ENCODE peak calls at places on chromosomes 7 and 10, in seven cellular contexts. I, E, N, Y, U, Q and W are unnamed samples.

GRCh38 chr10:28991738-28992270 is 297.1 kb upstream of the LYZL1 start:
- DNase-seq in U (no peak), E (peak; percentile 68), Q (peak; percentile 83), Y (peak; percentile 14), N (no peak), I (peak; percentile 27), W (peak; percentile 20)

GRCh38 chr10:86160890-86161585 is 205.6 kb downstream of the GRID1 start:
- DNase-seq in Y (no peak), N (no peak), U (no peak), E (no peak), Q (no peak), I (no peak), W (no peak)

GRCh38 chr10:117277675-117278074 is 36.8 kb downstream of the SLC18A2 start:
- DNase-seq in Y (no peak), E (no peak), N (no peak), I (no peak), U (no peak), Q (no peak), W (no peak)

GRCh38 chr10:69428138-69428537 is 11.4 kb upstream of the TACR2 start:
- DNase-seq in U (no peak), I (no peak), Q (no peak), E (no peak), N (no peak), Y (no peak), W (no peak)

GRCh38 chr10:24357344-24358021 is 148.5 kb downstream of the KIAA1217 start:
- DNase-seq in I (no peak), E (no peak), U (no peak), Y (no peak), N (no peak), Q (peak; percentile 58), W (no peak)

GRCh38 chr10:129345763-129346162 is 121.3 kb upstream of the MGMT start:
- DNase-seq in Q (no peak), U (no peak), N (no peak), Y (no peak), I (no peak), E (no peak), W (no peak)

GRCh38 chr10:13727574-13727973 is 140.8 kb downstream of the PRPF18 start:
- DNase-seq in Y (no peak), N (no peak), Q (no peak), I (no peak), U (no peak), E (no peak), W (no peak)

GRCh38 chr10:121326905-121327304 is 271.3 kb downstream of the FGFR2 start:
- DNase-seq in U (no peak), I (no peak), Q (no peak), E (no peak), N (no peak), Y (no peak), W (no peak)

GRCh38 chr10:72525277-72525676 is 100.6 kb downstream of the MICU1 start:
- DNase-seq in N (no peak), Y (no peak), I (no peak), Q (peak; percentile 43), U (no peak), E (no peak), W (no peak)

GRCh38 chr10:91843083-91843482 is 44.9 kb downstream of the TNKS2 start:
- DNase-seq in Q (no peak), N (no peak), E (no peak), Y (peak; percentile 16), I (no peak), U (no peak), W (no peak)

GRCh38 chr10:123417414-123417813 is 248.7 kb upstream of the GPR26 start:
- DNase-seq in N (no peak), U (no peak), I (no peak), E (no peak), Y (no peak), Q (no peak), W (no peak)

GRCh38 chr7:27872281-27873005 is 132.5 kb downstream of the TAX1BP1 start:
- DNase-seq in U (no peak), E (no peak), N (no peak), I (no peak), Q (no peak), Y (no peak), W (no peak)

GRCh38 chr10:80382989-80383388 is 25.4 kb upstream of the PRXL2A start:
- DNase-seq in I (peak; percentile 48), U (no peak), E (peak; percentile 55), Y (peak; percentile 58), N (no peak), Q (peak; percentile 8), W (peak; percentile 61)

GRCh38 chr7:152522551-152522950 is 86.7 kb upstream of the KMT2C start:
- DNase-seq in E (no peak), U (no peak), Y (no peak), Q (peak; percentile 55), N (peak; percentile 26), I (no peak), W (no peak)

GRCh38 chr7:157664034-157664433 is 327.2 kb downstream of the DNAJB6 start:
- DNase-seq in I (no peak), Q (no peak), Y (no peak), E (no peak), U (no peak), N (no peak), W (no peak)

GRCh38 chr7:108045154-108045553 is 42.2 kb upstream of the LAMB1 start:
- DNase-seq in I (no peak), Q (peak; percentile 90), N (no peak), Y (no peak), E (no peak), U (no peak), W (no peak)

GRCh38 chr7:25075459-25075858 is 49.6 kb downstream of the CYCS start:
- DNase-seq in N (no peak), E (no peak), Q (no peak), U (no peak), I (no peak), Y (no peak), W (no peak)

GRCh38 chr7:34523233-34523918 is 134.6 kb upstream of the NPSR1 start:
- DNase-seq in Y (no peak), N (no peak), I (no peak), Q (peak; percentile 20), U (no peak), E (no peak), W (no peak)

GRCh38 chr10:120477006-120477722 is 20.1 kb downstream of the PLPP4 start:
- DNase-seq in Y (no peak), I (no peak), Q (peak; percentile 93), N (no peak), U (peak; percentile 4), E (no peak), W (no peak)

GRCh38 chr10:76297787-76298281 is 866.4 kb downstream of the LRMDA start:
- DNase-seq in U (no peak), E (no peak), Y (no peak), N (no peak), Q (no peak), I (no peak), W (no peak)

GRCh38 chr7:71325151-71325550 is 193.2 kb downstream of the GALNT17 start:
- DNase-seq in U (no peak), N (no peak), I (no peak), Y (no peak), E (no peak), Q (no peak), W (no peak)

GRCh38 chr10:60848126-60848525 is 69.8 kb downstream of the CDK1 start:
- DNase-seq in Q (peak; percentile 38), U (peak; percentile 47), E (no peak), I (no peak), Y (no peak), N (no peak), W (no peak)

GRCh38 chr10:60845038-60845437 is 66.8 kb downstream of the CDK1 start:
- DNase-seq in Y (no peak), U (no peak), N (no peak), Q (no peak), I (no peak), E (no peak), W (no peak)

GRCh38 chr10:60849217-60849616 is 70.9 kb downstream of the CDK1 start:
- DNase-seq in I (no peak), N (no peak), Q (no peak), U (no peak), E (no peak), Y (no peak), W (no peak)

GRCh38 chr10:60848680-60849079 is 70.4 kb downstream of the CDK1 start:
- DNase-seq in U (no peak), Y (no peak), I (no peak), Q (no peak), E (no peak), N (no peak), W (no peak)

GRCh38 chr10:60846173-60846572 is 67.9 kb downstream of the CDK1 start:
- DNase-seq in N (no peak), I (no peak), E (no peak), Q (peak; percentile 62), Y (no peak), U (no peak), W (no peak)
- TF ChIP-seq CTCF in N (no peak), I (no peak), E (no peak), Q (no peak), Y (no peak), U (no peak), W (no peak)

GRCh38 chr10:84196083-84196482 is 1.7 kb downstream of the CDHR1 start:
- DNase-seq in Y (no peak), I (no peak), Q (no peak), E (no peak), U (no peak), N (no peak), W (no peak)
- TF ChIP-seq CTCF in Y (no peak), I (no peak), Q (no peak), E (no peak), U (no peak), N (no peak), W (no peak)

DNA sequence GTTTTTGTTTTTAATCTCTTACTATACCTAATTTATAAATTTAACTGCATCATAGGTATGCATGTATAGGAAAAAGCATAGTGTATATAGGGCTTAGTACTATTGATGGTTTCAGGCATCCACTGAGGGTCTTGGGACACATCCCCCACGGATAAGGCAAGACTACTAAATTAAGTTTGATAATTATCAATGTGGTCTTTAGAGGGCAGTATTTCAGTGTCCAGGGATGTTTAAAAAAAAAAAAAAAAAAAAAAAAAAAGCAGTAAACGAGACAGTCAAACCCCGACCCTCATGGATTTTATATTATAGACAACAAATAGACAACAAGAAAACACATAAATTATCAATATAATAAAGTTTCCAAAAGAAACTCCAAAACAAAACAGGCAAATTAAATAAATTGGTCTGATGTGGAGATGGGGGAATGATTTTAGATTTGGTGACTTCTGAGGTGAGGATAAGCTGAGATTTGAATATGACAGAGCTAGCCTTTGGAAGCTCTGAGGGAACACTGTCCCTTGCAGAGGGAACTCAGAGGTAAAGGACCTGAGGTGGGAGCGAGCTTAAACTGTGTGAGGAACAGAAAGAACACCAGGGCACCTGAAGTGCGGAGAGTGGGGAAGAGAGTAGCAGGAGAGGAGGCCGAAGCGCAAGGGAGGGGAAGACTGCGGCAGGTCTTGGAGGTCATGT is 14.8 kb downstream of the ACSM6 start:
- DNase-seq in N (no peak), U (no peak), Q (no peak), Y (no peak), I (no peak), E (no peak), W (no peak)
- TF ChIP-seq CTCF in N (peak; percentile 16), U (peak; percentile 34), Q (peak; percentile 24), Y (peak; percentile 26), I (no peak), E (peak; percentile 39), W (no peak)

DNA sequence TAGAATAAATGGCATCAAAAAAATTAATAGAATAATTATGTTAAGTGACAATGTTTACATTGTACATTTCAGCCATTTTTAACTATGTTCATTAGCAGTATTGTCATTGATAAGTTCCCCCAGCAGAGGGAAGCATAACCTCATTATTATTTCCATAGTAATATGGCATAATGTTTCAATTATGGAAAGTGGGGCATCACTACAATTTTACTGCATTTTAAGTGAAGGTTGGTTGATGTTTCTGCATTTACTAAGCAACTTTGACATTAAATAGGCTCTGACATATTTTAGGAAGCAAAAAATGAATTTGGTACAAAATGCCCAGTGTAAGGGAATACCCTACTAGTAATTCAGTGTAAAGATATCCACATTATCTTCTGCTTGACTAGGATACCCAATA is 218.3 kb downstream of the SEMA3A start:
- DNase-seq in N (no peak), U (peak; percentile 18), E (no peak), Y (peak; percentile 56), Q (peak; percentile 10), I (peak; percentile 7), W (peak; percentile 15)
- TF ChIP-seq CTCF in N (peak; percentile 86), U (peak; percentile 42), E (peak; percentile 76), Y (peak; percentile 72), Q (peak; percentile 48), I (peak; percentile 73), W (peak; percentile 19)